ENCODE peak calls at places on chromosomes 4 and X, in nine cellular contexts. One of them, this sample, is unnamed.

GRCh38 chr4:146522098-146522861 is 540 bp upstream of the SLC10A7 start:
- DNase-seq in psoas muscle: peak; percentile 92
- DNase-seq in type B pancreatic cell: peak; percentile 85
- DNase-seq in head of caudate nucleus: peak; percentile 97
- DNase-seq in NCI-H2171: peak; percentile 48
- DNase-seq in naive B cell: peak; percentile 73
- DNase-seq in CD4-positive, alpha-beta T cell: peak; percentile 77
- DNase-seq in tibial artery: peak; percentile 94
- DNase-seq in endothelial cell of umbilical vein: peak; percentile 85
- DNase-seq in this sample: peak; percentile 91

GRCh38 chrX:38890963-38891362 is 89.7 kb downstream of the MID1IP1 start:
- DNase-seq in CD4-positive, alpha-beta T cell: no peak
- DNase-seq in type B pancreatic cell: no peak
- DNase-seq in psoas muscle: no peak
- DNase-seq in NCI-H2171: no peak
- DNase-seq in naive B cell: no peak
- DNase-seq in head of caudate nucleus: no peak
- DNase-seq in tibial artery: no peak
- DNase-seq in endothelial cell of umbilical vein: no peak
- DNase-seq in this sample: no peak

GRCh38 chrX:97252111-97252510 is 368.4 kb downstream of the RPA4 start:
- DNase-seq in tibial artery: no peak
- DNase-seq in head of caudate nucleus: no peak
- DNase-seq in CD4-positive, alpha-beta T cell: no peak
- DNase-seq in NCI-H2171: no peak
- DNase-seq in type B pancreatic cell: no peak
- DNase-seq in psoas muscle: no peak
- DNase-seq in endothelial cell of umbilical vein: no peak
- DNase-seq in naive B cell: no peak
- DNase-seq in this sample: no peak

GRCh38 chrX:1093112-1093511 is 119.3 kb downstream of the CRLF2 start:
- DNase-seq in tibial artery: no peak
- DNase-seq in endothelial cell of umbilical vein: no peak
- DNase-seq in naive B cell: no peak
- DNase-seq in psoas muscle: no peak
- DNase-seq in head of caudate nucleus: no peak
- DNase-seq in NCI-H2171: no peak
- DNase-seq in type B pancreatic cell: no peak
- DNase-seq in CD4-positive, alpha-beta T cell: peak; percentile 38
- DNase-seq in this sample: no peak

GRCh38 chr4:138404801-138405200 is 162.7 kb upstream of the SLC7A11 start:
- DNase-seq in endothelial cell of umbilical vein: no peak
- DNase-seq in head of caudate nucleus: no peak
- DNase-seq in type B pancreatic cell: no peak
- DNase-seq in psoas muscle: no peak
- DNase-seq in CD4-positive, alpha-beta T cell: no peak
- DNase-seq in tibial artery: no peak
- DNase-seq in NCI-H2171: no peak
- DNase-seq in naive B cell: no peak
- DNase-seq in this sample: no peak

GRCh38 chr4:38323141-38323634 is 340.8 kb upstream of the KLF3 start:
- DNase-seq in endothelial cell of umbilical vein: no peak
- DNase-seq in naive B cell: no peak
- DNase-seq in tibial artery: no peak
- DNase-seq in type B pancreatic cell: no peak
- DNase-seq in psoas muscle: no peak
- DNase-seq in CD4-positive, alpha-beta T cell: no peak
- DNase-seq in NCI-H2171: no peak
- DNase-seq in head of caudate nucleus: no peak
- DNase-seq in this sample: no peak

GRCh38 chrX:15594371-15594770 is 6.4 kb downstream of the ACE2 start:
- DNase-seq in naive B cell: no peak
- DNase-seq in type B pancreatic cell: no peak
- DNase-seq in head of caudate nucleus: no peak
- DNase-seq in tibial artery: no peak
- DNase-seq in NCI-H2171: no peak
- DNase-seq in psoas muscle: no peak
- DNase-seq in endothelial cell of umbilical vein: no peak
- DNase-seq in CD4-positive, alpha-beta T cell: no peak
- DNase-seq in this sample: no peak

GRCh38 chrX:66013195-66013816 is 26.6 kb downstream of the VSIG4 start:
- DNase-seq in type B pancreatic cell: no peak
- DNase-seq in head of caudate nucleus: no peak
- DNase-seq in tibial artery: no peak
- DNase-seq in NCI-H2171: no peak
- DNase-seq in endothelial cell of umbilical vein: no peak
- DNase-seq in naive B cell: peak; percentile 65
- DNase-seq in psoas muscle: no peak
- DNase-seq in CD4-positive, alpha-beta T cell: no peak
- DNase-seq in this sample: no peak

GRCh38 chr4:18479825-18480224 is 458.3 kb upstream of the LCORL start:
- DNase-seq in NCI-H2171: no peak
- DNase-seq in CD4-positive, alpha-beta T cell: no peak
- DNase-seq in tibial artery: no peak
- DNase-seq in naive B cell: no peak
- DNase-seq in type B pancreatic cell: no peak
- DNase-seq in head of caudate nucleus: no peak
- DNase-seq in endothelial cell of umbilical vein: no peak
- DNase-seq in psoas muscle: no peak
- DNase-seq in this sample: no peak

GRCh38 chrX:103878466-103879151 is 46.6 kb upstream of the RAB9B start:
- DNase-seq in type B pancreatic cell: no peak
- DNase-seq in CD4-positive, alpha-beta T cell: no peak
- DNase-seq in naive B cell: no peak
- DNase-seq in endothelial cell of umbilical vein: peak; percentile 6
- DNase-seq in psoas muscle: no peak
- DNase-seq in tibial artery: no peak
- DNase-seq in head of caudate nucleus: no peak
- DNase-seq in NCI-H2171: no peak
- DNase-seq in this sample: no peak

GRCh38 chr4:57548856-57549255 is 438.7 kb upstream of the IGFBP7 start:
- DNase-seq in endothelial cell of umbilical vein: no peak
- DNase-seq in psoas muscle: no peak
- DNase-seq in CD4-positive, alpha-beta T cell: no peak
- DNase-seq in tibial artery: no peak
- DNase-seq in head of caudate nucleus: no peak
- DNase-seq in type B pancreatic cell: no peak
- DNase-seq in NCI-H2171: no peak
- DNase-seq in naive B cell: no peak
- DNase-seq in this sample: no peak

GRCh38 chrX:17692709-17693346 is 44.5 kb upstream of the SCML1 start:
- DNase-seq in naive B cell: no peak
- DNase-seq in endothelial cell of umbilical vein: no peak
- DNase-seq in tibial artery: no peak
- DNase-seq in CD4-positive, alpha-beta T cell: no peak
- DNase-seq in head of caudate nucleus: no peak
- DNase-seq in NCI-H2171: peak; percentile 13
- DNase-seq in psoas muscle: no peak
- DNase-seq in type B pancreatic cell: no peak
- DNase-seq in this sample: no peak

This sample was measured in putamen.